ENCODE peak calls at places on chromosomes 12 and 14, in ten cellular contexts. One of them, this sample, is unnamed.

GRCh38 chr12:65123435-65124063 is 2.4 kb upstream of the WIF1 start:
- DNase-seq in heart right ventricle: no peak
- DNase-seq in activated CD4-positive, alpha-beta T cell treated with anti-CD3 and anti-CD28 coated beads, Interleukin-2, amount 50 U/mL, for 4 hours: no peak
- DNase-seq in RPMI8226: peak
- DNase-seq in stimulated activated CD4-positive, alpha-beta T cell treated with anti-CD3 and anti-CD28 coated beads, Interleukin-2, amount 100 ng/mL, for 48 hours: no peak
- DNase-seq in NCI-H2081 treated with DMSO at 0.1 percent for 48 hours: peak
- DNase-seq in activated gamma-delta T cell: no peak
- DNase-seq in NCI-H1092: no peak
- DNase-seq in WERI-Rb-1: no peak
- DNase-seq in CD8-positive, alpha-beta T cell: no peak
- DNase-seq in this sample: no peak

GRCh38 chr12:71935594-71935993 is 3.1 kb upstream of the TPH2 start:
- DNase-seq in NCI-H2081 treated with DMSO at 0.1 percent for 48 hours: no peak
- DNase-seq in stimulated activated CD4-positive, alpha-beta T cell treated with anti-CD3 and anti-CD28 coated beads, Interleukin-2, amount 100 ng/mL, for 48 hours: no peak
- DNase-seq in RPMI8226: no peak
- DNase-seq in heart right ventricle: no peak
- DNase-seq in activated CD4-positive, alpha-beta T cell treated with anti-CD3 and anti-CD28 coated beads, Interleukin-2, amount 50 U/mL, for 4 hours: no peak
- DNase-seq in activated gamma-delta T cell: no peak
- DNase-seq in WERI-Rb-1: no peak
- DNase-seq in CD8-positive, alpha-beta T cell: no peak
- DNase-seq in NCI-H1092: no peak
- DNase-seq in this sample: no peak

GRCh38 chr14:104746951-104747481 is 5.9 kb upstream of the SIVA1 start:
- DNase-seq in CD8-positive, alpha-beta T cell: no peak
- DNase-seq in NCI-H2081 treated with DMSO at 0.1 percent for 48 hours: no peak
- DNase-seq in activated gamma-delta T cell: no peak
- DNase-seq in NCI-H1092: peak
- DNase-seq in activated CD4-positive, alpha-beta T cell treated with anti-CD3 and anti-CD28 coated beads, Interleukin-2, amount 50 U/mL, for 4 hours: no peak
- DNase-seq in heart right ventricle: no peak
- DNase-seq in stimulated activated CD4-positive, alpha-beta T cell treated with anti-CD3 and anti-CD28 coated beads, Interleukin-2, amount 100 ng/mL, for 48 hours: no peak
- DNase-seq in RPMI8226: no peak
- DNase-seq in WERI-Rb-1: no peak
- DNase-seq in this sample: no peak

GRCh38 chr12:89370411-89370810 is 18.1 kb upstream of the DUSP6 start:
- DNase-seq in NCI-H2081 treated with DMSO at 0.1 percent for 48 hours: no peak
- DNase-seq in CD8-positive, alpha-beta T cell: no peak
- DNase-seq in stimulated activated CD4-positive, alpha-beta T cell treated with anti-CD3 and anti-CD28 coated beads, Interleukin-2, amount 100 ng/mL, for 48 hours: no peak
- DNase-seq in WERI-Rb-1: no peak
- DNase-seq in heart right ventricle: no peak
- DNase-seq in RPMI8226: no peak
- DNase-seq in activated CD4-positive, alpha-beta T cell treated with anti-CD3 and anti-CD28 coated beads, Interleukin-2, amount 50 U/mL, for 4 hours: no peak
- DNase-seq in activated gamma-delta T cell: no peak
- DNase-seq in NCI-H1092: no peak
- DNase-seq in this sample: no peak

GRCh38 chr12:6582196-6582595 is 14.1 kb upstream of the NOP2 start:
- DNase-seq in heart right ventricle: no peak
- DNase-seq in activated gamma-delta T cell: no peak
- DNase-seq in WERI-Rb-1: no peak
- DNase-seq in NCI-H2081 treated with DMSO at 0.1 percent for 48 hours: no peak
- DNase-seq in CD8-positive, alpha-beta T cell: no peak
- DNase-seq in stimulated activated CD4-positive, alpha-beta T cell treated with anti-CD3 and anti-CD28 coated beads, Interleukin-2, amount 100 ng/mL, for 48 hours: no peak
- DNase-seq in activated CD4-positive, alpha-beta T cell treated with anti-CD3 and anti-CD28 coated beads, Interleukin-2, amount 50 U/mL, for 4 hours: no peak
- DNase-seq in RPMI8226: no peak
- DNase-seq in NCI-H1092: no peak
- DNase-seq in this sample: no peak

GRCh38 chr14:65804752-65805473 is 392.4 kb downstream of the FUT8 start:
- DNase-seq in NCI-H2081 treated with DMSO at 0.1 percent for 48 hours: no peak
- DNase-seq in activated CD4-positive, alpha-beta T cell treated with anti-CD3 and anti-CD28 coated beads, Interleukin-2, amount 50 U/mL, for 4 hours: no peak
- DNase-seq in RPMI8226: no peak
- DNase-seq in stimulated activated CD4-positive, alpha-beta T cell treated with anti-CD3 and anti-CD28 coated beads, Interleukin-2, amount 100 ng/mL, for 48 hours: no peak
- DNase-seq in activated gamma-delta T cell: no peak
- DNase-seq in heart right ventricle: no peak
- DNase-seq in NCI-H1092: no peak
- DNase-seq in CD8-positive, alpha-beta T cell: no peak
- DNase-seq in WERI-Rb-1: no peak
- DNase-seq in this sample: no peak

GRCh38 chr12:57250956-57251355 is at the start of gene STAC3:
- DNase-seq in CD8-positive, alpha-beta T cell: no peak
- DNase-seq in RPMI8226: no peak
- DNase-seq in stimulated activated CD4-positive, alpha-beta T cell treated with anti-CD3 and anti-CD28 coated beads, Interleukin-2, amount 100 ng/mL, for 48 hours: no peak
- DNase-seq in heart right ventricle: no peak
- DNase-seq in NCI-H1092: no peak
- DNase-seq in NCI-H2081 treated with DMSO at 0.1 percent for 48 hours: no peak
- DNase-seq in activated gamma-delta T cell: no peak
- DNase-seq in WERI-Rb-1: no peak
- DNase-seq in activated CD4-positive, alpha-beta T cell treated with anti-CD3 and anti-CD28 coated beads, Interleukin-2, amount 50 U/mL, for 4 hours: no peak
- DNase-seq in this sample: peak

GRCh38 chr12:114528766-114529165 is 122.8 kb upstream of the TBX5 start:
- DNase-seq in stimulated activated CD4-positive, alpha-beta T cell treated with anti-CD3 and anti-CD28 coated beads, Interleukin-2, amount 100 ng/mL, for 48 hours: no peak
- DNase-seq in heart right ventricle: no peak
- DNase-seq in CD8-positive, alpha-beta T cell: no peak
- DNase-seq in activated CD4-positive, alpha-beta T cell treated with anti-CD3 and anti-CD28 coated beads, Interleukin-2, amount 50 U/mL, for 4 hours: no peak
- DNase-seq in activated gamma-delta T cell: no peak
- DNase-seq in NCI-H2081 treated with DMSO at 0.1 percent for 48 hours: no peak
- DNase-seq in WERI-Rb-1: no peak
- DNase-seq in RPMI8226: no peak
- DNase-seq in NCI-H1092: no peak
- DNase-seq in this sample: no peak

GRCh38 chr14:93496856-93497255 is 66.1 kb downstream of the UNC79 start:
- DNase-seq in CD8-positive, alpha-beta T cell: no peak
- DNase-seq in heart right ventricle: no peak
- DNase-seq in NCI-H2081 treated with DMSO at 0.1 percent for 48 hours: no peak
- DNase-seq in activated gamma-delta T cell: no peak
- DNase-seq in RPMI8226: no peak
- DNase-seq in activated CD4-positive, alpha-beta T cell treated with anti-CD3 and anti-CD28 coated beads, Interleukin-2, amount 50 U/mL, for 4 hours: no peak
- DNase-seq in WERI-Rb-1: no peak
- DNase-seq in NCI-H1092: no peak
- DNase-seq in stimulated activated CD4-positive, alpha-beta T cell treated with anti-CD3 and anti-CD28 coated beads, Interleukin-2, amount 100 ng/mL, for 48 hours: no peak
- DNase-seq in this sample: no peak

GRCh38 chr14:49767473-49768300 is at the start of gene KLHDC2:
- DNase-seq in activated gamma-delta T cell: peak
- DNase-seq in activated CD4-positive, alpha-beta T cell treated with anti-CD3 and anti-CD28 coated beads, Interleukin-2, amount 50 U/mL, for 4 hours: peak
- DNase-seq in NCI-H2081 treated with DMSO at 0.1 percent for 48 hours: no peak
- DNase-seq in WERI-Rb-1: peak
- DNase-seq in RPMI8226: peak
- DNase-seq in CD8-positive, alpha-beta T cell: peak
- DNase-seq in NCI-H1092: peak
- DNase-seq in heart right ventricle: peak
- DNase-seq in stimulated activated CD4-positive, alpha-beta T cell treated with anti-CD3 and anti-CD28 coated beads, Interleukin-2, amount 100 ng/mL, for 48 hours: peak
- DNase-seq in this sample: peak

GRCh38 chr12:6334940-6335450 is 6.9 kb downstream of the TNFRSF1A start:
- DNase-seq in NCI-H2081 treated with DMSO at 0.1 percent for 48 hours: no peak
- DNase-seq in WERI-Rb-1: no peak
- DNase-seq in NCI-H1092: no peak
- DNase-seq in RPMI8226: no peak
- DNase-seq in activated CD4-positive, alpha-beta T cell treated with anti-CD3 and anti-CD28 coated beads, Interleukin-2, amount 50 U/mL, for 4 hours: no peak
- DNase-seq in stimulated activated CD4-positive, alpha-beta T cell treated with anti-CD3 and anti-CD28 coated beads, Interleukin-2, amount 100 ng/mL, for 48 hours: no peak
- DNase-seq in activated gamma-delta T cell: no peak
- DNase-seq in CD8-positive, alpha-beta T cell: no peak
- DNase-seq in heart right ventricle: no peak
- DNase-seq in this sample: peak

GRCh38 chr12:28191018-28191595 is 851 bp downstream of the CCDC91 start:
- DNase-seq in stimulated activated CD4-positive, alpha-beta T cell treated with anti-CD3 and anti-CD28 coated beads, Interleukin-2, amount 100 ng/mL, for 48 hours: peak
- DNase-seq in NCI-H2081 treated with DMSO at 0.1 percent for 48 hours: no peak
- DNase-seq in heart right ventricle: peak
- DNase-seq in RPMI8226: peak
- DNase-seq in activated CD4-positive, alpha-beta T cell treated with anti-CD3 and anti-CD28 coated beads, Interleukin-2, amount 50 U/mL, for 4 hours: peak
- DNase-seq in activated gamma-delta T cell: no peak
- DNase-seq in WERI-Rb-1: no peak
- DNase-seq in CD8-positive, alpha-beta T cell: peak
- DNase-seq in NCI-H1092: no peak
- DNase-seq in this sample: no peak

GRCh38 chr14:28661171-28661772 is 105.3 kb upstream of the FOXG1 start:
- DNase-seq in WERI-Rb-1: no peak
- DNase-seq in heart right ventricle: no peak
- DNase-seq in activated CD4-positive, alpha-beta T cell treated with anti-CD3 and anti-CD28 coated beads, Interleukin-2, amount 50 U/mL, for 4 hours: no peak
- DNase-seq in CD8-positive, alpha-beta T cell: no peak
- DNase-seq in NCI-H2081 treated with DMSO at 0.1 percent for 48 hours: no peak
- DNase-seq in activated gamma-delta T cell: no peak
- DNase-seq in RPMI8226: no peak
- DNase-seq in NCI-H1092: no peak
- DNase-seq in stimulated activated CD4-positive, alpha-beta T cell treated with anti-CD3 and anti-CD28 coated beads, Interleukin-2, amount 100 ng/mL, for 48 hours: no peak
- DNase-seq in this sample: no peak

GRCh38 chr12:124581299-124581698 is 13.9 kb upstream of the NCOR2 start:
- DNase-seq in NCI-H2081 treated with DMSO at 0.1 percent for 48 hours: no peak
- DNase-seq in stimulated activated CD4-positive, alpha-beta T cell treated with anti-CD3 and anti-CD28 coated beads, Interleukin-2, amount 100 ng/mL, for 48 hours: no peak
- DNase-seq in RPMI8226: no peak
- DNase-seq in CD8-positive, alpha-beta T cell: no peak
- DNase-seq in activated CD4-positive, alpha-beta T cell treated with anti-CD3 and anti-CD28 coated beads, Interleukin-2, amount 50 U/mL, for 4 hours: no peak
- DNase-seq in heart right ventricle: no peak
- DNase-seq in WERI-Rb-1: no peak
- DNase-seq in activated gamma-delta T cell: no peak
- DNase-seq in NCI-H1092: no peak
- DNase-seq in this sample: no peak

GRCh38 chr14:22339277-22339676 is 249.7 kb downstream of the DAD1 start:
- DNase-seq in heart right ventricle: peak
- DNase-seq in activated CD4-positive, alpha-beta T cell treated with anti-CD3 and anti-CD28 coated beads, Interleukin-2, amount 50 U/mL, for 4 hours: no peak
- DNase-seq in RPMI8226: no peak
- DNase-seq in CD8-positive, alpha-beta T cell: no peak
- DNase-seq in NCI-H2081 treated with DMSO at 0.1 percent for 48 hours: no peak
- DNase-seq in NCI-H1092: no peak
- DNase-seq in activated gamma-delta T cell: no peak
- DNase-seq in WERI-Rb-1: no peak
- DNase-seq in stimulated activated CD4-positive, alpha-beta T cell treated with anti-CD3 and anti-CD28 coated beads, Interleukin-2, amount 100 ng/mL, for 48 hours: no peak
- DNase-seq in this sample: no peak

GRCh38 chr12:52204095-52204930 is 12.5 kb upstream of the KRT80 start:
- DNase-seq in activated CD4-positive, alpha-beta T cell treated with anti-CD3 and anti-CD28 coated beads, Interleukin-2, amount 50 U/mL, for 4 hours: no peak
- DNase-seq in CD8-positive, alpha-beta T cell: no peak
- DNase-seq in heart right ventricle: no peak
- DNase-seq in NCI-H2081 treated with DMSO at 0.1 percent for 48 hours: no peak
- DNase-seq in NCI-H1092: no peak
- DNase-seq in activated gamma-delta T cell: no peak
- DNase-seq in WERI-Rb-1: no peak
- DNase-seq in stimulated activated CD4-positive, alpha-beta T cell treated with anti-CD3 and anti-CD28 coated beads, Interleukin-2, amount 100 ng/mL, for 48 hours: no peak
- DNase-seq in RPMI8226: no peak
- DNase-seq in this sample: peak

This sample was measured in chondrocyte.